ENCODE peak calls at places on chromosomes 16 and 17, in seven cellular contexts. O is A673, G is SK-N-SH, N is GM20000, L is body of pancreas, X is heart right ventricle, Z is WTC11. J is an unnamed sample.

GRCh38 chr17:72193395-72194106 is 72.7 kb downstream of the SOX9 start:
- DNase-seq in O (no peak), L (no peak), G (no peak), X (peak), N (no peak), Z (no peak), J (no peak)

GRCh38 chr16:23508589-23509440 is 1.5 kb downstream of the GGA2 start:
- DNase-seq in O (peak), X (no peak), Z (peak), N (no peak), G (no peak), L (peak), J (no peak)

GRCh38 chr16:73022534-73022933 is 25.4 kb downstream of the ZFHX3 start:
- DNase-seq in L (no peak), N (no peak), G (no peak), X (no peak), Z (no peak), O (no peak), J (no peak)

GRCh38 chr17:17682293-17682736 is 1.1 kb downstream of the RAI1 start:
- DNase-seq in O (no peak), G (peak), L (peak), N (peak), X (peak), Z (no peak), J (peak)

GRCh38 chr17:17693253-17693954 is 12.1 kb downstream of the RAI1 start:
- DNase-seq in G (peak), Z (peak), O (peak), X (peak), L (peak), N (no peak), J (no peak)

GRCh38 chr16:87487361-87487924 is 5.4 kb downstream of the ZCCHC14 start:
- DNase-seq in L (peak), N (no peak), G (no peak), O (no peak), Z (peak), X (peak), J (no peak)

GRCh38 chr17:32492648-32493289 is 6.0 kb downstream of the CDK5R1 start:
- DNase-seq in Z (no peak), L (no peak), O (no peak), X (no peak), N (peak), G (no peak), J (no peak)

GRCh38 chr16:4414187-4414909 is 2.0 kb downstream of the CORO7 start:
- DNase-seq in N (peak), O (no peak), X (no peak), G (no peak), Z (no peak), L (peak), J (peak)

GRCh38 chr16:64398795-64399194 is 723.1 kb downstream of the CDH11 start:
- DNase-seq in L (no peak), G (no peak), O (no peak), X (no peak), N (no peak), Z (no peak), J (no peak)

GRCh38 chr17:31493656-31494155 is 102.2 kb downstream of the RAB11FIP4 start:
- DNase-seq in Z (no peak), G (no peak), N (no peak), O (no peak), L (no peak), X (no peak), J (no peak)

GRCh38 chr16:1495281-1496262 is 2.4 kb downstream of the TELO2 start:
- DNase-seq in O (no peak), G (no peak), X (no peak), L (no peak), N (no peak), Z (no peak), J (no peak)

GRCh38 chr17:81159611-81160265 is 5.6 kb upstream of the PVALEF start:
- DNase-seq in O (no peak), X (no peak), L (no peak), N (no peak), Z (no peak), G (no peak), J (no peak)

GRCh38 chr16:1300664-1301476 is 8.6 kb upstream of the UBE2I start:
- DNase-seq in O (peak), X (peak), G (peak), L (peak), N (peak), Z (peak), J (peak)

GRCh38 chr16:67805718-67806427 is 487 bp downstream of the RANBP10 start:
- DNase-seq in N (no peak), L (peak), G (no peak), X (no peak), Z (no peak), O (no peak), J (no peak)

GRCh38 chr17:42519546-42520444 is 16.2 kb upstream of the NAGLU start:
- DNase-seq in G (no peak), N (no peak), O (peak), L (peak), X (peak), Z (peak), J (no peak)

DNA sequence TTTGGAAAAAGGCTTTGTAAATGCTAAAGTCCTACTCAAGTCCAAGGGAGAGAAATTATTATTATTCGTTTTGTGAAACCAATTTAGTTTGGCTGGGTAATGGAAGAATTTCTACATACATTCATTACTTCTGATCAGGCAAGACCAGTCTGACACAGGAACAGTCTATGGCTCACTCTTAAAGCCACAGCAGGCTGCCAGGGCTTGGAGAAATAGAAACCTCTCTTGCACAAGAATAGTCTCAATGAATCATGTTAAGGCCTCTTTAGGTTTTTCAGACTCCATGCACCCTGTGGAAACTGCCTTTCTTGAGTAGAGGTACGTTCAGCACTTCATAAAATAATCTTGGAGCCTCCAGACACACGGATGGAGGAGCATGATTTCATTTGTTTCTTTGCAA is 167.7 kb downstream of the IRX3 start:
- DNase-seq in G (no peak), L (no peak), Z (no peak), X (no peak), N (no peak), O (no peak), J (no peak)
- TF ChIP-seq CTCF in G (no peak), L (no peak), Z (no peak), X (no peak), N (no peak), O (no peak), J (no peak)

GRCh38 chr16:66549284-66550131 is at the start of gene TK2:
- DNase-seq in L (peak), O (peak), N (peak), Z (peak), G (peak), X (peak), J (peak)
- TF ChIP-seq CTCF in L (peak), O (peak), N (no peak), Z (no peak), G (peak), X (peak), J (no peak)

GRCh38 chr17:44952946-44953475 is 5.4 kb upstream of the KIF18B start:
- DNase-seq in N (no peak), O (no peak), Z (no peak), X (no peak), L (no peak), G (no peak), J (no peak)
- TF ChIP-seq CTCF in N (no peak), O (no peak), Z (no peak), X (no peak), L (no peak), G (no peak), J (no peak)

GRCh38 chr17:57692770-57693169 is 52.3 kb downstream of the CCDC182 start:
- DNase-seq in Z (no peak), G (no peak), N (no peak), X (no peak), L (no peak), O (no peak), J (no peak)

GRCh38 chr17:57697891-57698708 is 47.0 kb downstream of the CCDC182 start:
- DNase-seq in L (no peak), N (no peak), O (no peak), G (no peak), Z (no peak), X (no peak), J (no peak)

GRCh38 chr17:57697197-57697596 is 47.9 kb downstream of the CCDC182 start:
- DNase-seq in X (no peak), O (no peak), G (no peak), L (no peak), Z (no peak), N (no peak), J (no peak)

GRCh38 chr17:57694051-57694450 is 51.0 kb downstream of the CCDC182 start:
- DNase-seq in Z (no peak), X (no peak), L (no peak), O (no peak), N (no peak), G (no peak), J (no peak)

GRCh38 chr17:57696050-57696449 is 49.0 kb downstream of the CCDC182 start:
- DNase-seq in L (no peak), O (no peak), X (peak), N (no peak), G (no peak), Z (no peak), J (no peak)
- TF ChIP-seq CTCF in L (no peak), O (no peak), X (no peak), N (no peak), G (no peak), Z (no peak), J (no peak)